ENCODE peak calls at places on chromosome 2, in ten cellular contexts. K is PC-9, Y is endothelial cell of umbilical vein, S is H1, W is SK-N-SH, M is GM23248, Z is H9, D is IMR-90, H is PC-3, C is fibroblast of lung. N is an unnamed sample.

GRCh38 chr2:23321767-23322166 is 63.2 kb upstream of the KLHL29 start:
- DNase-seq in D (no peak), C (no peak), Y (no peak), K (no peak), W (no peak), Z (no peak), H (no peak), S (no peak), M (no peak), N (no peak)

GRCh38 chr2:23904692-23905091 is 22.2 kb downstream of the ATAD2B start:
- DNase-seq in C (peak), D (peak), Z (no peak), K (no peak), W (no peak), Y (peak), M (peak), H (no peak), S (no peak), N (no peak)

GRCh38 chr2:162828545-162828944 is 10.0 kb downstream of the KCNH7 start:
- DNase-seq in S (no peak), K (no peak), Z (no peak), W (no peak), H (peak), M (no peak), C (no peak), Y (no peak), D (no peak), N (no peak)

GRCh38 chr2:233409286-233409991 is 55.1 kb downstream of the DGKD start:
- DNase-seq in W (no peak), H (no peak), M (no peak), C (no peak), S (peak), D (no peak), K (no peak), Y (peak), Z (no peak), N (no peak)

GRCh38 chr2:230408244-230408842 is 7.7 kb upstream of the SP100 start:
- DNase-seq in K (no peak), Y (peak), W (no peak), Z (no peak), S (no peak), C (peak), H (peak), D (peak), M (peak), N (no peak)

GRCh38 chr2:141497262-141497661 is 633.6 kb downstream of the LRP1B start:
- DNase-seq in W (no peak), D (no peak), H (no peak), S (no peak), M (no peak), C (no peak), Y (no peak), Z (no peak), K (no peak), N (no peak)

GRCh38 chr2:172901913-172902312 is 166.3 kb downstream of the RAPGEF4 start:
- DNase-seq in K (no peak), M (no peak), W (no peak), D (no peak), S (no peak), H (no peak), Y (no peak), C (no peak), Z (no peak), N (no peak)

GRCh38 chr2:226151157-226151556 is 648.5 kb downstream of the IRS1 start:
- DNase-seq in H (no peak), K (no peak), C (peak), Y (no peak), D (peak), S (no peak), Z (no peak), W (no peak), M (no peak), N (no peak)

GRCh38 chr2:164954954-164955701 is at the start of gene SLC38A11:
- DNase-seq in W (peak), M (peak), C (no peak), Y (no peak), Z (peak), K (no peak), S (peak), D (no peak), H (no peak), N (no peak)

GRCh38 chr2:28643911-28644334 is 107.7 kb upstream of the PPP1CB start:
- DNase-seq in S (no peak), Z (no peak), M (peak), C (peak), K (peak), H (peak), Y (peak), D (peak), W (peak), N (peak)

GRCh38 chr2:151842830-151843668 is 14.8 kb upstream of the ARL5A start:
- DNase-seq in M (no peak), W (no peak), Y (no peak), S (no peak), D (no peak), Z (no peak), C (no peak), H (no peak), K (no peak), N (no peak)

GRCh38 chr2:30359644-30360167 is 87.3 kb upstream of the LCLAT1 start:
- DNase-seq in C (peak), H (no peak), D (peak), Y (no peak), K (no peak), S (no peak), W (no peak), M (peak), Z (no peak), N (no peak)

GRCh38 chr2:233627331-233628025 is 8.8 kb upstream of the UGT1A10 start:
- DNase-seq in W (no peak), D (no peak), K (no peak), Z (no peak), M (no peak), C (no peak), Y (no peak), H (no peak), S (no peak), N (no peak)

GRCh38 chr2:157172866-157173578 is 84.5 kb upstream of the GALNT5 start:
- DNase-seq in C (peak), Z (no peak), W (no peak), M (peak), D (peak), Y (no peak), H (no peak), K (no peak), S (no peak), N (no peak)

GRCh38 chr2:64401501-64401880 is 52.5 kb upstream of the LGALSL start:
- DNase-seq in C (no peak), M (no peak), S (no peak), H (peak), Y (no peak), W (no peak), K (peak), D (no peak), Z (no peak), N (no peak)

GRCh38 chr2:8153258-8153718 is 528.6 kb upstream of the ID2 start:
- DNase-seq in S (no peak), D (no peak), H (no peak), C (no peak), Z (no peak), Y (no peak), K (no peak), M (no peak), W (no peak), N (no peak)

GRCh38 chr2:239727182-239727775 is 297.9 kb downstream of the NDUFA10 start:
- DNase-seq in M (no peak), Z (no peak), Y (no peak), W (no peak), C (no peak), H (no peak), K (no peak), D (no peak), S (no peak), N (no peak)

GRCh38 chr2:27303093-27304025 is 4.9 kb downstream of the UCN start:
- DNase-seq in D (peak), K (peak), H (peak), W (peak), S (peak), M (peak), Z (no peak), Y (peak), C (peak), N (peak)

GRCh38 chr2:26692814-26693286 is 328 bp downstream of the KCNK3 start:
- DNase-seq in Z (peak), D (peak), S (no peak), C (peak), K (no peak), W (peak), H (no peak), M (peak), Y (peak), N (peak)

GRCh38 chr2:148167855-148168254 is 147.0 kb downstream of the MBD5 start:
- DNase-seq in C (no peak), D (no peak), Y (no peak), K (no peak), W (no peak), H (no peak), M (no peak), S (no peak), Z (no peak), N (no peak)

GRCh38 chr2:61853086-61853847 is 593 bp downstream of the FAM161A start:
- DNase-seq in S (no peak), H (peak), M (peak), C (peak), D (no peak), K (peak), Y (no peak), Z (peak), W (peak), N (peak)

GRCh38 chr2:230537531-230537976 is 121.6 kb downstream of the SP100 start:
- DNase-seq in H (no peak), W (no peak), M (no peak), Z (no peak), C (no peak), K (no peak), S (no peak), Y (no peak), D (no peak), N (no peak)

GRCh38 chr2:61471905-61472805 is 1.3 kb upstream of the USP34 start:
- DNase-seq in H (peak), M (peak), D (peak), W (peak), Z (no peak), Y (no peak), C (peak), S (no peak), K (no peak), N (peak)

GRCh38 chr2:30195011-30195410 is 36.3 kb upstream of the LBH start:
- DNase-seq in H (no peak), Y (no peak), C (no peak), D (no peak), K (no peak), Z (no peak), S (no peak), W (no peak), M (no peak), N (no peak)

GRCh38 chr2:239275037-239275685 is 125.7 kb downstream of the HDAC4 start:
- DNase-seq in W (peak), D (peak), K (peak), H (peak), S (no peak), M (peak), Z (no peak), C (peak), Y (no peak), N (peak)

GRCh38 chr2:217622664-217623063 is 380.1 kb downstream of the TNS1 start:
- DNase-seq in M (no peak), C (no peak), Y (no peak), D (peak), Z (no peak), H (no peak), K (no peak), W (no peak), S (no peak), N (no peak)

GRCh38 chr2:82879803-82880202 is 1579.3 kb downstream of the SUCLG1 start:
- DNase-seq in S (no peak), C (no peak), K (no peak), D (no peak), W (no peak), Y (peak), Z (no peak), H (peak), M (no peak), N (no peak)

GRCh38 chr2:136932700-136933099 is 167.4 kb downstream of the THSD7B start:
- DNase-seq in K (no peak), D (no peak), W (peak), S (peak), C (no peak), Y (peak), Z (peak), H (peak), M (peak), N (peak)

GRCh38 chr2:231922311-231922710 is 3.9 kb downstream of the NPPC start:
- DNase-seq in S (no peak), M (no peak), Z (no peak), W (no peak), H (no peak), Y (no peak), K (no peak), C (no peak), D (no peak), N (no peak)

GRCh38 chr2:173982918-173983317 is 17.7 kb upstream of the SP3 start:
- DNase-seq in C (peak), S (no peak), D (peak), H (no peak), W (no peak), M (peak), Z (no peak), K (no peak), Y (peak), N (no peak)

GRCh38 chr2:43051316-43051715 is 175.1 kb downstream of the ZFP36L2 start:
- DNase-seq in D (peak), W (no peak), C (peak), S (no peak), M (peak), Z (no peak), K (peak), Y (peak), H (peak), N (peak)

GRCh38 chr2:98607741-98608117 is 583 bp downstream of the COA5 start:
- DNase-seq in Y (no peak), Z (no peak), K (no peak), H (no peak), C (peak), W (no peak), D (peak), S (no peak), M (peak), N (no peak)

GRCh38 chr2:169670215-169670651 is 24.0 kb downstream of the CFAP210 start:
- DNase-seq in M (peak), S (no peak), K (no peak), D (peak), W (no peak), H (peak), Z (no peak), Y (no peak), C (peak), N (peak)

DNA sequence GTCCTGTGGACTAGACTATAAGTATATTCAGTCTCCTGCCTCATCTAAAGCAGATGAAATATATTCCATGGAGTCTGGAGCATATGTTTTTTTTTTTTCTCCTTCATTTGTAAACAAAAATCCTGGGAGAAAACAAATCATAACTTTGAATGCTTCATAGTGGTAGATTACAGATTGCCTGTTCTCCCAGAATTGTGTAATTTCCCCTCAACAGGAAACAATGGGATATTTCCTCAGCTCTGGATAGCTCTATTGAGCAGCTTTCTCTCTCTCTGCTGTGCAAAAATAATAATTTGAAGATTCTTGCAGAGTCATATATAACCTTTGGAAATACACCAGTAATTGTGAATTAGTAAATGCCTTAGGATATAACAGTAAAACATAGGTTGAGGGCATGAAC is 1406.6 kb upstream of the ACVR2A start:
- DNase-seq in D (no peak), K (no peak), H (no peak), Z (no peak), S (no peak), C (peak), M (no peak), W (no peak), Y (no peak), N (no peak)
- H2AFZ ChIP-seq in D (no peak), K (no peak), H (no peak), Z (no peak), S (no peak), C (no peak), M (no peak), W (no peak), Y (no peak), N (no peak)

DNA sequence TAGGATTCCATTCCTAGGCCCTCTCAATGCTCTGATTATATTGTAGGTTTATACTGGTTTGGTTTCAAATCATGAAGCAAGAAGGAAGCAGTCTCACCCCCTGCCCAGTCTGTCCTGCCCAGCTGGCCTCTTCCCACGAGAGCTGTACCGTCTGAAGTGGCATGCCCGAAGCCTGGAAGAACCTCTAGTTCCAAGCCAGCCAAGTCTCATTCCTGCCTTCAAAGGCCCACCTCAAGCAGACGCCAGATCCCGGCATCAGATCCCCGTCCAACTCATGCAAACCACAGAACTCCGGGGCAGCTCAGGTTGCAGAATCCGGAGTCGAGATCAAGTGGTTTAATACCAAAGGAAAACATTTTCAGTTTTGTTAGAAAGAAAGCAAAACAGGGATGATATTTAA is 234.4 kb downstream of the LPIN1 start:
- DNase-seq in Z (no peak), W (no peak), C (no peak), M (no peak), Y (no peak), D (no peak), K (no peak), S (no peak), H (no peak), N (no peak)
- H2AFZ ChIP-seq in Z (no peak), W (no peak), C (no peak), M (no peak), Y (no peak), D (no peak), K (no peak), S (no peak), H (no peak), N (no peak)

DNA sequence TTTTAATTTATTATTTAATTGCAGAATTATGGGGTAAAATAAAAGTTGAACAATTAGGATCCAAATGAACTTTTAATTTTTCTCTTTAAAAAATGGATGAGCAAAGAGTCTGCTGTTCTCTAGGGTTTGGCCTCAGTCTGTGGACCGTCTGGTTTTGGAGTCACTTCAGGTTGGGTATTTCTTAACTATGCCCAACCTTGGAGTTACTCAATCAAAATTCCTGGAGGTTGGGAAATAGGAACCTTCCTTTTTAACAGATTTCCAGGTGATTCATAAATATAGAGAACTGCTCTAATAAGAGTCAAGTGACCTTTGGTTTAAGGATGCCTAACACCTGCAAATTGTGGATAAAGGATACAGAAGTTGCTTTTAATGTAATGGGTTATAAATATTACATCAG is 241.5 kb upstream of the GCFC2 start:
- DNase-seq in W (no peak), Y (no peak), H (no peak), D (no peak), K (no peak), M (no peak), Z (no peak), S (no peak), C (no peak), N (peak)
- H2AFZ ChIP-seq in W (no peak), Y (no peak), H (no peak), D (no peak), K (no peak), M (no peak), Z (no peak), S (no peak), C (no peak), N (no peak)

GRCh38 chr2:96264656-96265348 is 995 bp downstream of the TMEM127 start:
- DNase-seq in Z (no peak), S (no peak), Y (peak), H (no peak), C (peak), D (peak), M (peak), K (no peak), W (peak), N (no peak)
- H2AFZ ChIP-seq in Z (no peak), S (no peak), Y (no peak), H (no peak), C (no peak), D (no peak), M (peak), K (no peak), W (no peak), N (no peak)

DNA sequence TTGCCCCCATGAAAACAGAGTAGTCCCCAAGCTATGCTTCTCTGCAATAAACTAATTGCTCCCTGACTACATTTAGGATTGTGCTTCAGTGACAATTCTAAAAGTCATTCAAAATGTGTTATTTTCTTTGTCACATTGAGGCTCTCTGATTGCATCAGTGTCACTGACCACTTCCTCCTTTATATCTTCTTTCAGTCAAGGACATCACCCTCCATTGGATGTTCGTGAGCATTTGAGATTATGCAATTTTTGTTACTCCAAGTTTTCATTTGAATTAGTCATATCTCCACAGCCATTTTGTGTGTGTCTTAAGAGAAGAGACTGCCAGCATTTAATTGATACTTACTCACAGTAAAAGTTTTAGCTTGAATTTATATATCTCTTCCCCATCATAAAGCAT is 780.8 kb upstream of the GCFC2 start:
- DNase-seq in K (no peak), C (no peak), S (no peak), M (no peak), D (no peak), W (no peak), H (no peak), Y (no peak), Z (no peak), N (no peak)
- H2AFZ ChIP-seq in K (no peak), C (no peak), S (no peak), M (no peak), D (no peak), W (no peak), H (no peak), Y (no peak), Z (no peak), N (no peak)